ENCODE peak calls at places on chromosomes 13 and 19, in four cellular contexts. X is A673, C is IMR-90, O is heart left ventricle. V is an unnamed sample.

GRCh38 chr13:109626386-109627171 is 159.8 kb downstream of the IRS2 start:
- DNase-seq in X (no peak), C (no peak), O (no peak), V (no peak)

GRCh38 chr19:49669511-49669910 is 3.8 kb downstream of the BCL2L12 start:
- DNase-seq in X (no peak), C (no peak), O (no peak), V (no peak)

GRCh38 chr13:46992383-46992952 is 95.6 kb upstream of the HTR2A start:
- DNase-seq in X (peak), C (no peak), O (no peak), V (peak)

GRCh38 chr19:49869009-49869483 is 1.7 kb upstream of the PNKP start:
- DNase-seq in X (no peak), C (no peak), O (no peak), V (no peak)

GRCh38 chr19:5145521-5146511 is 176.9 kb downstream of the KDM4B start:
- DNase-seq in X (no peak), C (no peak), O (peak), V (no peak)

GRCh38 chr13:63910406-63910957 is 2494.8 kb upstream of the PCDH20 start:
- DNase-seq in X (peak), C (peak), O (no peak), V (no peak)

GRCh38 chr19:49924004-49924880 is 4.8 kb upstream of the ATF5 start:
- DNase-seq in X (peak), C (no peak), O (no peak), V (no peak)

GRCh38 chr13:107043016-107043957 is 475.4 kb upstream of the ARGLU1 start:
- DNase-seq in X (no peak), C (peak), O (no peak), V (no peak)

GRCh38 chr19:33535176-33535575 is 13.6 kb upstream of the PEPD start:
- DNase-seq in X (no peak), C (peak), O (no peak), V (peak)

GRCh38 chr13:94435604-94436226 is 43.8 kb downstream of the DCT start:
- DNase-seq in X (peak), C (peak), O (no peak), V (peak)

GRCh38 chr19:36061367-36061766 is 6.7 kb downstream of the WDR62 start:
- DNase-seq in X (no peak), C (no peak), O (no peak), V (no peak)

GRCh38 chr19:51548213-51548651 is 16.8 kb upstream of the SIGLEC6 start:
- DNase-seq in X (no peak), C (no peak), O (no peak), V (no peak)

GRCh38 chr13:45162821-45163220 is 38.0 kb downstream of the KCTD4 start:
- DNase-seq in X (no peak), C (peak), O (no peak), V (peak)

GRCh38 chr13:45811891-45812583 is 39.5 kb downstream of the SIAH3 start:
- DNase-seq in X (peak), C (no peak), O (no peak), V (no peak)

GRCh38 chr13:48070942-48071341 is 24.0 kb downstream of the MED4 start:
- DNase-seq in X (no peak), C (no peak), O (no peak), V (no peak)
- TF ChIP-seq CTCF in X (no peak), C (no peak), O (no peak), V (no peak)

GRCh38 chr19:12200020-12200419 is 37.1 kb downstream of the ZNF136 start:
- DNase-seq in X (no peak), C (no peak), O (no peak), V (no peak)

GRCh38 chr19:12202250-12202649 is 39.4 kb downstream of the ZNF136 start:
- DNase-seq in X (peak), C (no peak), O (no peak), V (peak)

GRCh38 chr19:12194827-12195500 is 32.1 kb downstream of the ZNF136 start:
- DNase-seq in X (peak), C (peak), O (peak), V (peak)

GRCh38 chr19:12195501-12195860 is 32.6 kb downstream of the ZNF136 start:
- DNase-seq in X (no peak), C (no peak), O (no peak), V (peak)

DNA sequence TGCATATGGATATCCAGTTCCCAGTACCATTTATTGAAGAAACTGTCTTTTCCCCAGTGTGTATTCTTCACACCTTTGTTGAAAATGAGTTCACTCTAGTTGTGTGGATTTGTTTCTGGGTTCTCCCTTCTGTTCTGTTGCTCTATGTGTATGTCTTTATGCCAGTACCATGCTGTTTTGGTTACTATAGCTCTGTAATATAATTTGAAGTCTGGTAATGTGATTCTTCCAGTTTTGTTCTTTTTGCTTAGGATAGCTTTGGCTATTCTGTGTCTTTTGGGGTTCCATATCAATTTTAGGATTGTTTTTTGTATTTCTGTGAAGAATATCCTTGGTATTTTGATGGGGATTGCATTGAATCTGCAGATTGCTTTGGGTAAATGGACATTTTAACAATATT is 35.2 kb downstream of the ZNF136 start:
- DNase-seq in X (no peak), C (no peak), O (no peak), V (no peak)
- H3K27ac ChIP-seq in X (no peak), C (no peak), O (no peak), V (no peak)

DNA sequence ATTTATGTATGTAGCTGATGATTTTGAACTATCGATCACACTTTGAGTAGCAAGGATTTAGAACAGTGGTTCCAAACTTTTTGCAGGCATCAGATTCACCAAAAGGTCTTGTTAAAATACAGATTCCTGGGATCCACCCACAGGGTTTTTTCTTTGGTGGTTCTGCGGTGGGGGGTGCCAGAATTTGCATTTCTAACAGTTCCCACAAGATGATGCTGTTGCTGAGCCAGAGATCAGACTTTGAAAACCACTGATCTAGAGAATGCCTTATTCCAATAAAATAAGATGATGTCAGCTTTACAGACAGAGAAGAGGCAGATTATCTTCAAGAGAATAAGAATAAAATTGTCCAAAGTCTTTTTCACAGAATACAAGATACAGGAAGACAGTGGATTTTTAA is 80.9 kb upstream of the SHISA2 start:
- DNase-seq in X (peak), C (peak), O (no peak), V (no peak)
- TF ChIP-seq CTCF in X (peak), C (peak), O (peak), V (peak)

DNA sequence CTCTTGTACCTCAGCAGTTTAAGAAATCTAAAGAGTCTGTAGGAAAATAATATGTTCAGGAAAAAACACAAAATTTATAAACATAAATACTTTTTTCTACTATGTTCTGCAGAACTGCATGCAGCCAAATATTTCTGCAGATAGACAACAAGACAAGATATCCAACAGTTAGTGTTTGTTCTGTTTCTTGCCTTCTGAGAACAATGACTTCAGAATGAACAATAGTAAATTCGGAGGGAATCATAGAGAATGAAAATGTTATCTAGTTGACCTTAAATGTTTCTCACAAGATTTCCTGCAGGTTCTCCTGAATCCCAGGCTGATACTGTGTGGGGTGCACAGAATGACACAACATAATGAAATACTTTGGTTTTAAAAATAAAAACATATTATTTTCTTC is 180.4 kb downstream of the PCDH9 start:
- DNase-seq in X (no peak), C (no peak), O (no peak), V (no peak)
- H3K27ac ChIP-seq in X (no peak), C (no peak), O (no peak), V (no peak)

DNA sequence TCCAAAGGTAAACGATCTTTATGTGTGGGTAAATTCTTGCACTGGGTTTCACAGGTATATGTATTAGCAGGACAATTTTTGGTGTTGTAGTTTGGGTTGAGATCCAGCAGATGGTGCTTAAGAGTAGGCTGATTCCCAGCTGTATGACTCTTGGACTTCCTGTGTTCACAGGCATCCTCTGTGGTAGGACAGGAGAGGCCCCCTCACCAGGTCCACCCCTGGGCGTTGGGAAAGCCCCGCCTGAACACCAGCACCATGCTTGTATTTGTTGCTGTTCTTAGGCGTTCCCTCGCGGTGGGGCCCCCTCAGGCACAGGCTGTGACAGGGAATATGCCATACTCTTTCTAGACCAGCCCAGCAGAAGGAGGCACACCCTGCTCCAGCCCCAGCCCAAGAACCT is 49.5 kb upstream of the PCDH17 start:
- DNase-seq in X (peak), C (no peak), O (no peak), V (no peak)
- TF ChIP-seq CTCF in X (peak), C (no peak), O (no peak), V (no peak)

GRCh38 chr19:39531834-39532232 is 819 bp downstream of the EID2B start:
- DNase-seq in X (no peak), C (no peak), O (no peak), V (no peak)
- H3K27ac ChIP-seq in X (peak), C (peak), O (peak), V (peak)

GRCh38 chr19:4062576-4063368 is 3.9 kb downstream of the ZBTB7A start:
- DNase-seq in X (no peak), C (no peak), O (no peak), V (no peak)

GRCh38 chr19:4064551-4065260 is 2.0 kb downstream of the ZBTB7A start:
- DNase-seq in X (peak), C (no peak), O (peak), V (peak)

GRCh38 chr19:4064073-4064550 is 2.6 kb downstream of the ZBTB7A start:
- DNase-seq in X (no peak), C (peak), O (no peak), V (peak)

GRCh38 chr19:4061683-4062575 is 4.8 kb downstream of the ZBTB7A start:
- DNase-seq in X (no peak), C (no peak), O (no peak), V (no peak)

GRCh38 chr19:4063369-4064072 is 3.2 kb downstream of the ZBTB7A start:
- DNase-seq in X (no peak), C (no peak), O (no peak), V (no peak)
- TF ChIP-seq CTCF in X (no peak), C (no peak), O (peak), V (peak)

GRCh38 chr13:33745370-33746324 is 72.3 kb upstream of the RFC3 start:
- DNase-seq in X (no peak), C (no peak), O (no peak), V (no peak)
- H3K27ac ChIP-seq in X (no peak), C (no peak), O (no peak), V (no peak)